ENCODE peak calls at places on chromosomes 13 and 19, in six cellular contexts. One of them, this sample, is unnamed.

GRCh38 chr13:30864352-30865130 is 41.5 kb upstream of the MEDAG start:
- DNase-seq in fibroblast of the aortic adventitia: peak
- DNase-seq in tibial nerve: no peak
- DNase-seq in glutamatergic neuron: no peak
- DNase-seq in omental fat pad: no peak
- DNase-seq in psoas muscle: no peak
- DNase-seq in this sample: no peak

GRCh38 chr19:55452381-55453325 is 8.8 kb downstream of the ISOC2 start:
- DNase-seq in fibroblast of the aortic adventitia: peak
- DNase-seq in tibial nerve: peak
- DNase-seq in glutamatergic neuron: peak
- DNase-seq in omental fat pad: no peak
- DNase-seq in psoas muscle: peak
- DNase-seq in this sample: no peak

GRCh38 chr13:50323440-50324070 is 308.3 kb downstream of the KCNRG start:
- DNase-seq in fibroblast of the aortic adventitia: peak
- DNase-seq in tibial nerve: no peak
- DNase-seq in glutamatergic neuron: no peak
- DNase-seq in omental fat pad: no peak
- DNase-seq in psoas muscle: no peak
- DNase-seq in this sample: no peak

GRCh38 chr13:21139374-21139773 is 37.0 kb downstream of the SKA3 start:
- DNase-seq in fibroblast of the aortic adventitia: no peak
- DNase-seq in tibial nerve: no peak
- DNase-seq in glutamatergic neuron: no peak
- DNase-seq in omental fat pad: no peak
- DNase-seq in psoas muscle: no peak
- DNase-seq in this sample: no peak

GRCh38 chr13:110014719-110015118 is 228.3 kb upstream of the IRS2 start:
- DNase-seq in fibroblast of the aortic adventitia: no peak
- DNase-seq in tibial nerve: no peak
- DNase-seq in glutamatergic neuron: no peak
- DNase-seq in omental fat pad: no peak
- DNase-seq in psoas muscle: no peak
- DNase-seq in this sample: no peak

GRCh38 chr13:70964124-70964523 is 855.9 kb upstream of the KLHL1 start:
- DNase-seq in fibroblast of the aortic adventitia: no peak
- DNase-seq in tibial nerve: no peak
- DNase-seq in glutamatergic neuron: no peak
- DNase-seq in omental fat pad: no peak
- DNase-seq in psoas muscle: no peak
- DNase-seq in this sample: no peak

GRCh38 chr19:45641274-45642105 is 2.3 kb upstream of the EML2 start:
- DNase-seq in fibroblast of the aortic adventitia: peak
- DNase-seq in tibial nerve: peak
- DNase-seq in glutamatergic neuron: peak
- DNase-seq in omental fat pad: peak
- DNase-seq in psoas muscle: peak
- DNase-seq in this sample: peak

GRCh38 chr13:97385854-97386253 is 48.1 kb upstream of the RAP2A start:
- DNase-seq in fibroblast of the aortic adventitia: peak
- DNase-seq in tibial nerve: no peak
- DNase-seq in glutamatergic neuron: no peak
- DNase-seq in omental fat pad: no peak
- DNase-seq in psoas muscle: no peak
- DNase-seq in this sample: no peak

GRCh38 chr19:50313812-50314536 is 15.2 kb downstream of the KCNC3 start:
- DNase-seq in fibroblast of the aortic adventitia: no peak
- DNase-seq in tibial nerve: no peak
- DNase-seq in glutamatergic neuron: no peak
- DNase-seq in omental fat pad: no peak
- DNase-seq in psoas muscle: no peak
- DNase-seq in this sample: no peak

GRCh38 chr13:48000559-48001126 is 430 bp downstream of the SUCLA2 start:
- DNase-seq in fibroblast of the aortic adventitia: peak
- DNase-seq in tibial nerve: no peak
- DNase-seq in glutamatergic neuron: no peak
- DNase-seq in omental fat pad: no peak
- DNase-seq in psoas muscle: no peak
- DNase-seq in this sample: peak

GRCh38 chr13:113996081-113996911 is 22.4 kb upstream of the C13orf46 start:
- DNase-seq in fibroblast of the aortic adventitia: no peak
- DNase-seq in tibial nerve: no peak
- DNase-seq in glutamatergic neuron: no peak
- DNase-seq in omental fat pad: no peak
- DNase-seq in psoas muscle: peak
- DNase-seq in this sample: peak

GRCh38 chr19:3350014-3350663 is 16.2 kb upstream of the NFIC start:
- DNase-seq in fibroblast of the aortic adventitia: no peak
- DNase-seq in tibial nerve: no peak
- DNase-seq in glutamatergic neuron: no peak
- DNase-seq in omental fat pad: no peak
- DNase-seq in psoas muscle: no peak
- DNase-seq in this sample: no peak

GRCh38 chr13:47638627-47639026 is 362.4 kb downstream of the SUCLA2 start:
- DNase-seq in fibroblast of the aortic adventitia: no peak
- DNase-seq in tibial nerve: no peak
- DNase-seq in glutamatergic neuron: no peak
- DNase-seq in omental fat pad: no peak
- DNase-seq in psoas muscle: no peak
- DNase-seq in this sample: no peak

GRCh38 chr13:25920277-25920676 is 131.5 kb downstream of the SHISA2 start:
- DNase-seq in fibroblast of the aortic adventitia: no peak
- DNase-seq in tibial nerve: no peak
- DNase-seq in glutamatergic neuron: no peak
- DNase-seq in omental fat pad: no peak
- DNase-seq in psoas muscle: no peak
- DNase-seq in this sample: no peak

GRCh38 chr19:55189424-55189823 is 9.3 kb upstream of the SYT5 start:
- DNase-seq in fibroblast of the aortic adventitia: peak
- DNase-seq in tibial nerve: no peak
- DNase-seq in glutamatergic neuron: no peak
- DNase-seq in omental fat pad: no peak
- DNase-seq in psoas muscle: peak
- DNase-seq in this sample: no peak

GRCh38 chr19:307111-307531 is 15.9 kb upstream of the PLPP2 start:
- DNase-seq in fibroblast of the aortic adventitia: no peak
- DNase-seq in tibial nerve: no peak
- DNase-seq in glutamatergic neuron: no peak
- DNase-seq in omental fat pad: no peak
- DNase-seq in psoas muscle: no peak
- DNase-seq in this sample: no peak

GRCh38 chr13:111330211-111330610 is 9.8 kb downstream of the TEX29 start:
- DNase-seq in fibroblast of the aortic adventitia: no peak
- DNase-seq in tibial nerve: no peak
- DNase-seq in glutamatergic neuron: no peak
- DNase-seq in omental fat pad: no peak
- DNase-seq in psoas muscle: no peak
- DNase-seq in this sample: peak

GRCh38 chr13:77207943-77208342 is 119.0 kb downstream of the MYCBP2 start:
- DNase-seq in fibroblast of the aortic adventitia: peak
- DNase-seq in tibial nerve: no peak
- DNase-seq in glutamatergic neuron: no peak
- DNase-seq in omental fat pad: no peak
- DNase-seq in psoas muscle: no peak
- DNase-seq in this sample: no peak

GRCh38 chr13:97432232-97432916 is 1.6 kb upstream of the RAP2A start:
- DNase-seq in fibroblast of the aortic adventitia: no peak
- DNase-seq in tibial nerve: no peak
- DNase-seq in glutamatergic neuron: no peak
- DNase-seq in omental fat pad: no peak
- DNase-seq in psoas muscle: no peak
- DNase-seq in this sample: no peak

GRCh38 chr13:74287672-74288169 is 153.5 kb upstream of the KLF12 start:
- DNase-seq in fibroblast of the aortic adventitia: peak
- DNase-seq in tibial nerve: peak
- DNase-seq in glutamatergic neuron: peak
- DNase-seq in omental fat pad: no peak
- DNase-seq in psoas muscle: peak
- DNase-seq in this sample: peak

GRCh38 chr19:44435441-44435840 is 12.8 kb downstream of the ZNF229 start:
- DNase-seq in fibroblast of the aortic adventitia: no peak
- DNase-seq in tibial nerve: no peak
- DNase-seq in glutamatergic neuron: no peak
- DNase-seq in omental fat pad: no peak
- DNase-seq in psoas muscle: no peak
- DNase-seq in this sample: no peak

GRCh38 chr13:101751488-101751887 is 299.0 kb downstream of the ITGBL1 start:
- DNase-seq in fibroblast of the aortic adventitia: peak
- DNase-seq in tibial nerve: no peak
- DNase-seq in glutamatergic neuron: no peak
- DNase-seq in omental fat pad: no peak
- DNase-seq in psoas muscle: no peak
- DNase-seq in this sample: no peak

GRCh38 chr13:97879646-97880297 is 73.7 kb upstream of the IPO5 start:
- DNase-seq in fibroblast of the aortic adventitia: peak
- DNase-seq in tibial nerve: no peak
- DNase-seq in glutamatergic neuron: no peak
- DNase-seq in omental fat pad: no peak
- DNase-seq in psoas muscle: no peak
- DNase-seq in this sample: no peak

GRCh38 chr19:6740589-6741348 is 1.3 kb downstream of the TRIP10 start:
- DNase-seq in fibroblast of the aortic adventitia: no peak
- DNase-seq in tibial nerve: no peak
- DNase-seq in glutamatergic neuron: peak
- DNase-seq in omental fat pad: no peak
- DNase-seq in psoas muscle: peak
- DNase-seq in this sample: no peak

GRCh38 chr13:113815151-113816058 is 48.5 kb downstream of the GAS6 start:
- DNase-seq in fibroblast of the aortic adventitia: no peak
- DNase-seq in tibial nerve: peak
- DNase-seq in glutamatergic neuron: no peak
- DNase-seq in omental fat pad: no peak
- DNase-seq in psoas muscle: no peak
- DNase-seq in this sample: no peak

GRCh38 chr13:38419312-38419873 is 69.7 kb downstream of the UFM1 start:
- DNase-seq in fibroblast of the aortic adventitia: no peak
- DNase-seq in tibial nerve: no peak
- DNase-seq in glutamatergic neuron: no peak
- DNase-seq in omental fat pad: no peak
- DNase-seq in psoas muscle: no peak
- DNase-seq in this sample: no peak

GRCh38 chr13:38417241-38417640 is 67.6 kb downstream of the UFM1 start:
- DNase-seq in fibroblast of the aortic adventitia: no peak
- DNase-seq in tibial nerve: no peak
- DNase-seq in glutamatergic neuron: no peak
- DNase-seq in omental fat pad: no peak
- DNase-seq in psoas muscle: no peak
- DNase-seq in this sample: no peak

GRCh38 chr13:38415233-38415632 is 65.6 kb downstream of the UFM1 start:
- DNase-seq in fibroblast of the aortic adventitia: no peak
- DNase-seq in tibial nerve: no peak
- DNase-seq in glutamatergic neuron: no peak
- DNase-seq in omental fat pad: no peak
- DNase-seq in psoas muscle: no peak
- DNase-seq in this sample: no peak

GRCh38 chr13:38418286-38418685 is 68.6 kb downstream of the UFM1 start:
- DNase-seq in fibroblast of the aortic adventitia: no peak
- DNase-seq in tibial nerve: no peak
- DNase-seq in glutamatergic neuron: no peak
- DNase-seq in omental fat pad: no peak
- DNase-seq in psoas muscle: no peak
- DNase-seq in this sample: no peak

GRCh38 chr13:38417727-38418126 is 68.1 kb downstream of the UFM1 start:
- DNase-seq in fibroblast of the aortic adventitia: no peak
- DNase-seq in tibial nerve: peak
- DNase-seq in glutamatergic neuron: no peak
- DNase-seq in omental fat pad: no peak
- DNase-seq in psoas muscle: no peak
- DNase-seq in this sample: no peak
- TF ChIP-seq CTCF in fibroblast of the aortic adventitia: no peak
- TF ChIP-seq CTCF in tibial nerve: peak
- TF ChIP-seq CTCF in glutamatergic neuron: peak
- TF ChIP-seq CTCF in omental fat pad: no peak
- TF ChIP-seq CTCF in psoas muscle: peak
- TF ChIP-seq CTCF in this sample: peak

GRCh38 chr19:18798384-18799352 is 7.6 kb upstream of the COMP start:
- DNase-seq in fibroblast of the aortic adventitia: no peak
- DNase-seq in tibial nerve: no peak
- DNase-seq in glutamatergic neuron: no peak
- DNase-seq in omental fat pad: no peak
- DNase-seq in psoas muscle: no peak
- DNase-seq in this sample: no peak
- TF ChIP-seq CTCF in fibroblast of the aortic adventitia: no peak
- TF ChIP-seq CTCF in tibial nerve: no peak
- TF ChIP-seq CTCF in glutamatergic neuron: no peak
- TF ChIP-seq CTCF in omental fat pad: no peak
- TF ChIP-seq CTCF in psoas muscle: no peak
- TF ChIP-seq CTCF in this sample: no peak

GRCh38 chr19:12779162-12779993 is 4.0 kb upstream of the HOOK2 start:
- DNase-seq in fibroblast of the aortic adventitia: peak
- DNase-seq in tibial nerve: no peak
- DNase-seq in glutamatergic neuron: peak
- DNase-seq in omental fat pad: no peak
- DNase-seq in psoas muscle: peak
- DNase-seq in this sample: no peak
- TF ChIP-seq CTCF in fibroblast of the aortic adventitia: no peak
- TF ChIP-seq CTCF in tibial nerve: no peak
- TF ChIP-seq CTCF in glutamatergic neuron: no peak
- TF ChIP-seq CTCF in omental fat pad: no peak
- TF ChIP-seq CTCF in psoas muscle: no peak
- TF ChIP-seq CTCF in this sample: no peak

GRCh38 chr19:51786651-51787494 is 8.1 kb upstream of the FPR3 start:
- DNase-seq in fibroblast of the aortic adventitia: no peak
- DNase-seq in tibial nerve: no peak
- DNase-seq in glutamatergic neuron: no peak
- DNase-seq in omental fat pad: no peak
- DNase-seq in psoas muscle: no peak
- DNase-seq in this sample: no peak

GRCh38 chr19:51784922-51785690 is 9.9 kb upstream of the FPR3 start:
- DNase-seq in fibroblast of the aortic adventitia: peak
- DNase-seq in tibial nerve: peak
- DNase-seq in glutamatergic neuron: no peak
- DNase-seq in omental fat pad: peak
- DNase-seq in psoas muscle: peak
- DNase-seq in this sample: peak

GRCh38 chr19:51779703-51780102 is 15.3 kb upstream of the FPR3 start:
- DNase-seq in fibroblast of the aortic adventitia: no peak
- DNase-seq in tibial nerve: no peak
- DNase-seq in glutamatergic neuron: no peak
- DNase-seq in omental fat pad: no peak
- DNase-seq in psoas muscle: no peak
- DNase-seq in this sample: no peak

GRCh38 chr19:51784109-51784785 is 10.7 kb upstream of the FPR3 start:
- DNase-seq in fibroblast of the aortic adventitia: no peak
- DNase-seq in tibial nerve: no peak
- DNase-seq in glutamatergic neuron: no peak
- DNase-seq in omental fat pad: no peak
- DNase-seq in psoas muscle: no peak
- DNase-seq in this sample: no peak

DNA sequence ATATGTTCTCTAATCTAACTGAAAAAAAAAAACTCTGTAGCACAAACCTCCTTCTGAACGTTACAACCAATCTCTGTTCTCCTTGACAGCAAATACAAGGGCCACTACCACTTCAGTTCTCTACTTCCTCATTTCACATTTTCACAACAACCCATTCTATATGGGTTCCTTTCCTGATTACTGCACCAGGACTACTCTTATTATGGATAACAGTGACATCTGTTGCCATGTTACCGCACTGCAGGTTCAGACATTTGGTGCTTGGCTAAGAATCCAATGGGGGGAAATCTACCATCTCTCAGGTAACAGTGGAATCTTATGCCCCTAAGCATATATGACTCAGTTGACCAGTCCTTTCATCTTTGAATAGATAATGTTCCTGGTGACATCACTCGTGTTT is 11.6 kb upstream of the FPR3 start:
- DNase-seq in fibroblast of the aortic adventitia: peak
- DNase-seq in tibial nerve: no peak
- DNase-seq in glutamatergic neuron: no peak
- DNase-seq in omental fat pad: no peak
- DNase-seq in psoas muscle: no peak
- DNase-seq in this sample: no peak
- TF ChIP-seq CTCF in fibroblast of the aortic adventitia: peak
- TF ChIP-seq CTCF in tibial nerve: no peak
- TF ChIP-seq CTCF in glutamatergic neuron: no peak
- TF ChIP-seq CTCF in omental fat pad: no peak
- TF ChIP-seq CTCF in psoas muscle: no peak
- TF ChIP-seq CTCF in this sample: peak

This sample was measured in CD14-positive monocyte.